ENCODE peak calls at places on chromosomes 12 and 14, in nine cellular contexts. W, E, P, N, M, S, T, Q and O are unnamed samples.

GRCh38 chr12:2543801-2544200 is 251.0 kb upstream of the FKBP4 start:
- DNase-seq in W (no peak), E (no peak), P (no peak), N (no peak), M (no peak), S (no peak), T (no peak), Q (no peak), O (no peak)

GRCh38 chr14:105485720-105486332 is 860 bp upstream of the CRIP1 start:
- DNase-seq in W (peak), E (peak), P (peak), N (peak), M (no peak), S (no peak), T (no peak), Q (no peak), O (no peak)

GRCh38 chr14:103693514-103693913 is 21.7 kb downstream of the XRCC3 start:
- DNase-seq in W (peak), E (no peak), P (no peak), N (no peak), M (no peak), S (no peak), T (no peak), Q (no peak), O (no peak)

GRCh38 chr12:85688837-85689236 is 147.4 kb downstream of the RASSF9 start:
- DNase-seq in W (no peak), E (peak), P (no peak), N (no peak), M (no peak), S (no peak), T (no peak), Q (peak), O (no peak)

GRCh38 chr14:54935958-54936357 is 33.3 kb upstream of the GCH1 start:
- DNase-seq in W (no peak), E (no peak), P (no peak), N (no peak), M (no peak), S (peak), T (no peak), Q (peak), O (no peak)

GRCh38 chr14:77406718-77407117 is 16.6 kb downstream of the NOXRED1 start:
- DNase-seq in W (no peak), E (no peak), P (no peak), N (no peak), M (no peak), S (no peak), T (no peak), Q (peak), O (no peak)

GRCh38 chr14:64203366-64204006 is 90.7 kb downstream of the ESR2 start:
- DNase-seq in W (no peak), E (no peak), P (no peak), N (no peak), M (no peak), S (no peak), T (no peak), Q (no peak), O (no peak)

GRCh38 chr12:25816637-25817036 is 141.8 kb upstream of the RASSF8 start:
- DNase-seq in W (no peak), E (no peak), P (no peak), N (no peak), M (no peak), S (no peak), T (no peak), Q (no peak), O (no peak)

GRCh38 chr14:32934891-32935633 is 3.6 kb upstream of the NPAS3 start:
- DNase-seq in W (no peak), E (no peak), P (no peak), N (no peak), M (peak), S (no peak), T (no peak), Q (no peak), O (no peak)
- H3K4me3 ChIP-seq in W (no peak), E (peak), P (no peak), N (peak), M (peak), S (peak), T (peak), Q (peak), O (peak)

GRCh38 chr14:68627050-68627867 is 165.6 kb downstream of the ZFP36L1 start:
- DNase-seq in W (no peak), E (peak), P (no peak), N (peak), M (no peak), S (no peak), T (no peak), Q (no peak), O (no peak)

GRCh38 chr14:68630081-68630571 is 162.7 kb downstream of the ZFP36L1 start:
- DNase-seq in W (no peak), E (no peak), P (no peak), N (no peak), M (no peak), S (no peak), T (no peak), Q (no peak), O (no peak)

GRCh38 chr14:68626386-68626785 is 166.5 kb downstream of the ZFP36L1 start:
- DNase-seq in W (no peak), E (no peak), P (no peak), N (peak), M (no peak), S (no peak), T (no peak), Q (peak), O (no peak)

GRCh38 chr14:68628605-68629310 is 164.1 kb downstream of the ZFP36L1 start:
- DNase-seq in W (peak), E (no peak), P (peak), N (no peak), M (no peak), S (no peak), T (no peak), Q (no peak), O (no peak)

DNA sequence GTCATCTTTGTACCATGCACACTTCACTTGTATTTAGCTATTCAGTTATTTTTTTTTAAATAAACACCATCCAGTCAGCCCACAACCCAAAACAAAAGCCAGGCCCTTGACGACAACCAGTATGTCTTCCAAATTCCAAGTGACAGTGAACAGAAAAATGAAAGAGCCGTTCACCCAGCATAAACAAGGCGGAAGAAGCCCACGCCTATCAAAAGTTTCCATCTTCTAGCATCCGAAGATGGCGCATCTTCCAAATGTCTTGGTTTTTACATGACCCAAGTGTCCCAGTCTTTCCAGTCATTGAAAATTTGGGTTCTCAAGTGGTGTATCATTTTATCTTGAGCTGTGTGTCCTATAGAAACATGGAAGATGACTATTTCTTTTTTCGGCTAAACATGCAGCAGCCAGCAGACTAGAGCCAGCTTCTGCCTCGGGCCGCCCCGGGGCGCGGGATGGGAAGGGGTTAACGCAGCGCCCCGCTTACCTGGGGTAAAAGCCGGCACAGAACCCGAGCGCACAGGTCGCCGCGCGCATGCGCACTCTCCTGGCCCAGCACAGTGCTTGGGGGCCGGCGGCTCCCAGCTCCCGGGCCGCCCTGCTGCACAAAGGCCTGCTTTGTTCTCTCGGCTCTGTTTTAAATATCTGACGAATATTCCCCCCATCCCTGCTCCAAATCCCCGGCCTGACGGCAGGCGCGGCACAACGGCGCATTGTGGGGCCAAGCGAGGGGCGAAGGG is 164.8 kb downstream of the ZFP36L1 start:
- DNase-seq in W (peak), E (no peak), P (peak), N (no peak), M (peak), S (no peak), T (peak), Q (no peak), O (no peak)
- H3K4me3 ChIP-seq in W (no peak), E (no peak), P (peak), N (peak), M (peak), S (no peak), T (no peak), Q (no peak), O (no peak)

GRCh38 chr12:11578461-11578993 is 70.9 kb upstream of the ETV6 start:
- DNase-seq in W (no peak), E (no peak), P (peak), N (no peak), M (no peak), S (no peak), T (no peak), Q (no peak), O (no peak)

GRCh38 chr12:11580125-11580751 is 69.2 kb upstream of the ETV6 start:
- DNase-seq in W (no peak), E (peak), P (peak), N (no peak), M (no peak), S (peak), T (no peak), Q (peak), O (no peak)

GRCh38 chr12:11576104-11576503 is 73.4 kb upstream of the ETV6 start:
- DNase-seq in W (no peak), E (peak), P (peak), N (no peak), M (no peak), S (no peak), T (no peak), Q (peak), O (no peak)

GRCh38 chr12:11581179-11581755 is 68.2 kb upstream of the ETV6 start:
- DNase-seq in W (no peak), E (peak), P (no peak), N (peak), M (peak), S (peak), T (peak), Q (peak), O (peak)

DNA sequence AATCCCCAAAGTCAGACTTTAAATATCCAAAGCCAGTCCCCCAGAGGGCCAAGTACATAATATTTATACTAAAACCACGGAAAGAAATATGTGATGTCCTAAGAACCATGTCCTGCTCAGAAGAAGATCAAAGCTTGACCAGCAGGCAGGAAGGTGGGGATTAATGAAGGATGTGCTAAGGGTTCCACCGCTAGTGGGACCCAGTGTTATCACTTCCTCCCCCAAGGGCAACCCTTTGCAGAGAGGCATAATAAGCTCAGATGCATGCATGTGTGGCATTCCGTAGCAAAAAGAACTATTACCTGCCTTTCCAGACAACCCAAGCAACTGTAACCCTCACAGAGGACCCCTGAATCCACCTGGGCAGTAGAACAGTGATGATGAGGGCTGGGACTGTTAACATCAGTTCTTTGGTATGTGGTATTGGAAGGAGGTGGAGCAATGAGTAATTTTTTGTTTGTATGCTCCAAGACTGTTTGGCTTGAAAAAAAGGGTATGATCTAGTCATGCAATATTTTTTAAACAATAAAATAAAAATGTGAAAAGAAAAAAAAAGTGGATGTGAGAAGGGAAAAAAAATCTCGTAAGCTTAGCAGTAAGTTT is 71.7 kb upstream of the ETV6 start:
- DNase-seq in W (no peak), E (no peak), P (no peak), N (no peak), M (no peak), S (no peak), T (no peak), Q (no peak), O (no peak)
- H3K4me3 ChIP-seq in W (no peak), E (no peak), P (no peak), N (no peak), M (no peak), S (no peak), T (no peak), Q (no peak), O (no peak)

GRCh38 chr12:4857472-4858291 is 52.0 kb upstream of the KCNA1 start:
- DNase-seq in W (peak), E (peak), P (peak), N (peak), M (peak), S (peak), T (peak), Q (peak), O (peak)
- H3K4me3 ChIP-seq in W (no peak), E (no peak), P (no peak), N (peak), M (peak), S (no peak), T (no peak), Q (no peak), O (peak)

GRCh38 chr12:127268121-127268520 is 998.8 kb upstream of the TMEM132C start:
- DNase-seq in W (no peak), E (no peak), P (no peak), N (no peak), M (no peak), S (no peak), T (no peak), Q (no peak), O (no peak)
- H3K4me3 ChIP-seq in W (no peak), E (no peak), P (no peak), N (no peak), M (no peak), S (no peak), T (no peak), Q (no peak), O (no peak)

GRCh38 chr14:36667679-36668078 is 6.0 kb downstream of the PAX9 start:
- DNase-seq in W (no peak), E (no peak), P (no peak), N (no peak), M (no peak), S (no peak), T (no peak), Q (no peak), O (no peak)

GRCh38 chr14:36664322-36665193 is 2.9 kb downstream of the PAX9 start:
- DNase-seq in W (no peak), E (no peak), P (no peak), N (no peak), M (no peak), S (no peak), T (no peak), Q (no peak), O (no peak)

GRCh38 chr14:36666416-36667206 is 5.0 kb downstream of the PAX9 start:
- DNase-seq in W (no peak), E (no peak), P (no peak), N (no peak), M (no peak), S (no peak), T (no peak), Q (no peak), O (no peak)

GRCh38 chr14:36663404-36664321 is 2.0 kb downstream of the PAX9 start:
- DNase-seq in W (no peak), E (no peak), P (no peak), N (no peak), M (no peak), S (no peak), T (no peak), Q (no peak), O (no peak)

GRCh38 chr14:36665887-36666415 is 4.3 kb downstream of the PAX9 start:
- DNase-seq in W (no peak), E (no peak), P (no peak), N (no peak), M (no peak), S (no peak), T (no peak), Q (no peak), O (no peak)
- H3K4me3 ChIP-seq in W (no peak), E (no peak), P (no peak), N (no peak), M (no peak), S (no peak), T (no peak), Q (no peak), O (peak)

DNA sequence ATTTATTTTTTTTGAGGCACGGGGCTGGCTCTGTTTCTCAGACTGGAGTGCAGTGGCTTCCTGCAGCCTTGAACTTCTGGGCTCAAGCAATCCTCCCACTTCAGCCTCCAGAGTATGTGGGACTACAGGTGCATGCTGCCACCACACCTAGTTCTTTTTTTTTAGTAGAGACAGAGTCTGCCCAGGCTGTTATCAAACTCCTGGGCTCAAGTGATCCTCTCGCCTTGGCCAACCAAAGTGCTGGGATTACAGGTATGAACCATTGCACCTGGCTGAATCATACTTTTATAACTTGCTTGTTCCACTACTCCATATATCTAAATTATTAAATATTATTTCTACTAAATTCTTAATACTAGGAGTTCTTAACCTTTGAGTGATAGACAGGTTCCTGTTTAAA is 111.6 kb downstream of the BTG1 start:
- DNase-seq in W (no peak), E (no peak), P (no peak), N (no peak), M (no peak), S (no peak), T (no peak), Q (no peak), O (no peak)
- H3K4me3 ChIP-seq in W (no peak), E (no peak), P (no peak), N (no peak), M (no peak), S (no peak), T (no peak), Q (no peak), O (no peak)

DNA sequence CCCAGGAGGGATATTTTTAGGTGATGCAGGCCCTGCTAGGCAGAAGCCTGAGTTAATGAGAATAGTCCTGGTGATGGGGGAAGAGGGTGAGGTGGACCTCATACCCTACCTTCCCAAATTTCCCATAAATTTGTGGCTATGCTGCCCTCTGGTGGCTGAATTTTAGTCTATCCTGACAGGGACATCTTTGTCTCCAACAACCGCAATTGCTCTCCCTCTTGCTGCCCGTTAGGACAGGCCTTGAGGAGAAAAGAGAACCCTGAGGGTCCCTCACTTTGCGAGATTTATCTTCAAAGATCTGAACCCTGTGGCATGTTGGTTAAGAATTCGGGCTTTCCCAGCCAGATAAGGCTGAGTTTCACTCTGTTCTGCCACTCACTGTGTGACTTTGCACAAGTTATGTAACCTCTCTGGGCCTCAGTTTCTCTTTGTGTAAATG is 9.8 kb upstream of the ZNF385A start:
- DNase-seq in W (no peak), E (peak), P (no peak), N (no peak), M (peak), S (no peak), T (no peak), Q (peak), O (no peak)
- H3K4me3 ChIP-seq in W (no peak), E (no peak), P (no peak), N (no peak), M (no peak), S (no peak), T (no peak), Q (no peak), O (no peak)

GRCh38 chr14:91745329-91745728 is 13.4 kb upstream of the CATSPERB start:
- DNase-seq in W (no peak), E (no peak), P (no peak), N (no peak), M (no peak), S (no peak), T (no peak), Q (no peak), O (no peak)

GRCh38 chr14:91749857-91750256 is 18.0 kb upstream of the CATSPERB start:
- DNase-seq in W (no peak), E (no peak), P (no peak), N (no peak), M (no peak), S (no peak), T (no peak), Q (no peak), O (no peak)

GRCh38 chr14:91750634-91751198 is 18.8 kb upstream of the CATSPERB start:
- DNase-seq in W (no peak), E (no peak), P (no peak), N (no peak), M (no peak), S (no peak), T (no peak), Q (no peak), O (no peak)

GRCh38 chr14:91751719-91752118 is 19.8 kb upstream of the CATSPERB start:
- DNase-seq in W (no peak), E (no peak), P (no peak), N (no peak), M (no peak), S (no peak), T (no peak), Q (no peak), O (no peak)

DNA sequence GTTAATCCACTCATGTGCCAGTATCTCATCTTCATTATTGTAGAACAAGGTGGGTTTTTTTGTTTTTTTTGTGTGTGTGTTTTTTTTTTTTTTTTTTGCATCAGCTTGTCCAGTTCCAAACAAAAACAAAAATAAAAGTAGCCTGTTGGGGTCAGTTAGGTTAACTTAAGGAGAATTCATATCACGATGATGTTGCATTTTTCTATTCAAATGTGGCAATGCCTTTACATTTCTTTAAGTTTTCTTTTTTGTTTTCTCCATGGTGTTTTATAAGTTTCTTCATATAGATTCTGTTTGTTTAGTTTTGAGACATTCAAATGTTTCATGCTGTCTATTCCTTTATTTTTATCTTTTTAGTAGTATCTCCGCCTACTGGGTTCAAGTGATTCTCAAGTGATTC is 16.2 kb upstream of the CATSPERB start:
- DNase-seq in W (no peak), E (no peak), P (no peak), N (no peak), M (no peak), S (no peak), T (no peak), Q (no peak), O (no peak)
- H3K4me3 ChIP-seq in W (no peak), E (no peak), P (no peak), N (no peak), M (no peak), S (no peak), T (no peak), Q (no peak), O (no peak)

DNA sequence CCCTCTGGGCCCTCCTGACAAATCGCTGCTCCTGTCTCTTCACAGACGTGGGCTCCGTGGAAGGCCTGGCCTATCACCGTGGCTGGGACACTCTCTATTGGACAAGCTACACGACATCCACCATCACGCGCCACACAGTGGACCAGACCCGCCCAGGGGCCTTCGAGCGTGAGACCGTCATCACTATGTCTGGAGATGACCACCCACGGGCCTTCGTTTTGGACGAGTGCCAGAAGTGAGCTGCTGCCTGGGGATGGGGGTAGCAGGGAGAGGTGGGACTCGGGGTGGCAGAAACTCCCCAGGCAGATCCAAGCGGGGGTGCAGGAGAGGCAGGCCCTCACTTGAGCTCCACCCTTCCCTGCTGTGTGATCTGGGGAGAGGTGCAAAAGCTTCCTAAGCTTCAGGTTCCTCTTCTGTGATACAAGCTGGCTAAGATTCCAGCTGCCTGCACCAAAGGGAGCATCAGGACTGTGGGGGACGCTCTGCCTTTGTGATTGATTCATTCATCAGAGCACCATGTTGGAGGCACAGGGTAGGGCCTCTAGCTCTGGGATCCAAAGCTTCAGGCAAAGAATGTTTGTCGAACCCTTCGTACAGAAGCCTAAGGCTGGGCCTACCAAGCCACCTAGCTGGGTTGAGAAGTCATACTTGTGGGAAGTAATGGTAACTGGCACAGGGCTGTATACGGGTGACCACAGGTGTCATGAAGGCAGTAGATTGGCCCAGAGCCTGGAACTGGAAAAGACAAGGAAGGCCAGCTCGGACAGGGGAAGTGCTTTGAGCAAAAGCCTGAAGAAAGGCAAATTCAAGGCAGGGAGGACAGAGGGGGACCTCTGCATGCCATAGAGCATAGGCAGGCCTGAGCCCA is 29.1 kb upstream of the NXPH4 start:
- DNase-seq in W (no peak), E (no peak), P (no peak), N (no peak), M (peak), S (no peak), T (no peak), Q (no peak), O (no peak)
- H3K4me3 ChIP-seq in W (no peak), E (no peak), P (no peak), N (no peak), M (no peak), S (no peak), T (no peak), Q (no peak), O (no peak)